ENCODE peak calls at places on chromosomes 6 and 20, in four cellular contexts. U, W, R and F are unnamed samples. For H3K36me3, the result is how much of the 10 kb centered on the place peaks cover.

GRCh38 chr6:138036955-138037592 is 70.1 kb downstream of the PERP start:
- DNase-seq in U (no peak), W (no peak), R (no peak), F (peak)

GRCh38 chr20:55394592-55394991 is 610.7 kb downstream of the CBLN4 start:
- DNase-seq in U (no peak), W (no peak), R (no peak), F (no peak)

GRCh38 chr20:12627485-12627884 is 381.3 kb upstream of the SPTLC3 start:
- DNase-seq in U (no peak), W (no peak), R (no peak), F (no peak)

GRCh38 chr20:50624351-50625016 is 66.9 kb downstream of the RIPOR3 start:
- DNase-seq in U (no peak), W (no peak), R (peak), F (no peak)

GRCh38 chr20:21179796-21180195 is 53.9 kb downstream of the KIZ start:
- DNase-seq in U (no peak), W (no peak), R (no peak), F (peak)

GRCh38 chr20:10710995-10711775 is 37.4 kb upstream of the JAG1 start:
- DNase-seq in U (no peak), W (no peak), R (no peak), F (no peak)

GRCh38 chr6:108168980-108169800 is 3.4 kb downstream of the NR2E1 start:
- DNase-seq in U (no peak), W (no peak), R (no peak), F (peak)

GRCh38 chr20:12700701-12701100 is 308.1 kb upstream of the SPTLC3 start:
- DNase-seq in U (no peak), W (no peak), R (no peak), F (no peak)

GRCh38 chr20:8583209-8584106 is 451.4 kb downstream of the PLCB1 start:
- DNase-seq in U (no peak), W (peak), R (no peak), F (no peak)

GRCh38 chr6:44071670-44072451 is 55.4 kb downstream of the MRPL14 start:
- DNase-seq in U (no peak), W (no peak), R (no peak), F (peak)

GRCh38 chr20:45545754-45546453 is 1.3 kb downstream of the EPPIN start:
- DNase-seq in U (peak), W (no peak), R (no peak), F (peak)

GRCh38 chr6:72132851-72133250 is 246.5 kb downstream of the RIMS1 start:
- DNase-seq in U (no peak), W (no peak), R (no peak), F (peak)

GRCh38 chr20:37577972-37578371 is 50.3 kb upstream of the BLCAP start:
- DNase-seq in U (no peak), W (no peak), R (no peak), F (no peak)

GRCh38 chr6:113017316-113017715 is 670.2 kb downstream of the RFPL4B start:
- DNase-seq in U (no peak), W (no peak), R (no peak), F (peak)

GRCh38 chr6:16004934-16005673 is 123.8 kb upstream of the MYLIP start:
- DNase-seq in U (no peak), W (no peak), R (no peak), F (no peak)

GRCh38 chr6:14037402-14038277 is 79.9 kb upstream of the CD83 start:
- DNase-seq in U (no peak), W (no peak), R (no peak), F (peak)

GRCh38 chr20:23700931-23701330 is 12.1 kb upstream of the CST4 start:
- DNase-seq in U (no peak), W (no peak), R (no peak), F (no peak)

GRCh38 chr20:878511-879307 is 37.4 kb downstream of the ANGPT4 start:
- DNase-seq in U (peak), W (no peak), R (no peak), F (peak)

GRCh38 chr6:135504734-135505133 is 7.2 kb upstream of the AHI1 start:
- DNase-seq in U (no peak), W (no peak), R (no peak), F (no peak)

GRCh38 chr6:167817729-167818128 is 9.0 kb upstream of the AFDN start:
- DNase-seq in U (no peak), W (no peak), R (no peak), F (no peak)

GRCh38 chr20:23320317-23320716 is 30.3 kb upstream of the NXT1 start:
- DNase-seq in U (peak), W (no peak), R (no peak), F (peak)

GRCh38 chr6:158008894-158009891 is 27.5 kb downstream of the SYNJ2 start:
- DNase-seq in U (peak), W (peak), R (peak), F (peak)

GRCh38 chr20:45445805-45446562 is 23.6 kb upstream of the WFDC2 start:
- DNase-seq in U (peak), W (peak), R (no peak), F (peak)

GRCh38 chr20:50837532-50838321 is 42.9 kb downstream of the BCAS4 start:
- DNase-seq in U (peak), W (no peak), R (peak), F (peak)

GRCh38 chr6:36851149-36851614 is 11.9 kb upstream of the CPNE5 start:
- DNase-seq in U (peak), W (peak), R (peak), F (peak)

GRCh38 chr6:170090561-170090960 is 200.3 kb downstream of the DLL1 start:
- DNase-seq in U (no peak), W (no peak), R (no peak), F (no peak)

GRCh38 chr6:121881974-121882667 is 446.7 kb downstream of the GJA1 start:
- DNase-seq in U (no peak), W (no peak), R (no peak), F (peak)

GRCh38 chr6:22447191-22447590 is 122.2 kb upstream of the HDGFL1 start:
- DNase-seq in U (peak), W (no peak), R (no peak), F (no peak)

GRCh38 chr6:167000759-167001158 is 1.6 kb downstream of the CEP43 start:
- DNase-seq in U (no peak), W (no peak), R (no peak), F (no peak)

GRCh38 chr6:167573461-167574215 is 248.8 kb downstream of the TTLL2 start:
- DNase-seq in U (peak), W (no peak), R (no peak), F (no peak)

GRCh38 chr6:147126618-147127022 is 77.6 kb upstream of the STXBP5 start:
- DNase-seq in U (peak), W (no peak), R (no peak), F (no peak)

GRCh38 chr6:24313477-24314141 is 44.2 kb downstream of the DCDC2 start:
- DNase-seq in U (peak), W (no peak), R (no peak), F (peak)

GRCh38 chr20:55316753-55317152 is 688.6 kb downstream of the CBLN4 start:
- DNase-seq in U (no peak), W (no peak), R (no peak), F (no peak)

GRCh38 chr20:6075428-6076219 is 21.8 kb upstream of the LRRN4 start:
- DNase-seq in U (peak), W (no peak), R (no peak), F (no peak)

GRCh38 chr20:33526769-33527168 is 36.9 kb downstream of the CBFA2T2 start:
- DNase-seq in U (no peak), W (no peak), R (no peak), F (no peak)

GRCh38 chr6:22145823-22146379 is 150.9 kb downstream of the PRL start:
- DNase-seq in U (peak), W (no peak), R (no peak), F (peak)

GRCh38 chr6:2939315-2940009 is 31.9 kb downstream of the SERPINB6 start:
- DNase-seq in U (no peak), W (no peak), R (no peak), F (no peak)

GRCh38 chr6:54892831-54893230 is 46.3 kb downstream of the FAM83B start:
- DNase-seq in U (peak), W (no peak), R (no peak), F (peak)

GRCh38 chr6:155521719-155522118 is 66.1 kb upstream of the NOX3 start:
- DNase-seq in U (no peak), W (no peak), R (no peak), F (peak)

GRCh38 chr6:169851641-169852503 is 100.5 kb downstream of the ERMARD start:
- DNase-seq in U (peak), W (no peak), R (no peak), F (no peak)

GRCh38 chr20:2655331-2656116 is 3.1 kb downstream of the NOP56 start:
- DNase-seq in U (no peak), W (no peak), R (no peak), F (no peak)
- H3K36me3 ChIP-seq in U (half or more), W (under half), R (under half), F (under half)

GRCh38 chr6:34709386-34709785 is 12.8 kb upstream of the ILRUN start:
- DNase-seq in U (peak), W (peak), R (peak), F (no peak)
- H3K36me3 ChIP-seq in U (under half), W (under half), R (under half), F (under half)

GRCh38 chr6:111846061-111846460 is 27.2 kb downstream of the FYN start:
- DNase-seq in U (peak), W (no peak), R (no peak), F (no peak)

GRCh38 chr6:111848262-111848661 is 25.0 kb downstream of the FYN start:
- DNase-seq in U (no peak), W (no peak), R (no peak), F (no peak)

GRCh38 chr6:111844921-111845320 is 28.3 kb downstream of the FYN start:
- DNase-seq in U (no peak), W (no peak), R (no peak), F (no peak)

GRCh38 chr6:111845441-111845871 is 27.8 kb downstream of the FYN start:
- DNase-seq in U (no peak), W (no peak), R (no peak), F (no peak)

GRCh38 chr6:111846511-111847409 is 26.5 kb downstream of the FYN start:
- DNase-seq in U (peak), W (no peak), R (no peak), F (peak)
- H3K36me3 ChIP-seq in U (under half), W (under half), R (under half), F (under half)

DNA sequence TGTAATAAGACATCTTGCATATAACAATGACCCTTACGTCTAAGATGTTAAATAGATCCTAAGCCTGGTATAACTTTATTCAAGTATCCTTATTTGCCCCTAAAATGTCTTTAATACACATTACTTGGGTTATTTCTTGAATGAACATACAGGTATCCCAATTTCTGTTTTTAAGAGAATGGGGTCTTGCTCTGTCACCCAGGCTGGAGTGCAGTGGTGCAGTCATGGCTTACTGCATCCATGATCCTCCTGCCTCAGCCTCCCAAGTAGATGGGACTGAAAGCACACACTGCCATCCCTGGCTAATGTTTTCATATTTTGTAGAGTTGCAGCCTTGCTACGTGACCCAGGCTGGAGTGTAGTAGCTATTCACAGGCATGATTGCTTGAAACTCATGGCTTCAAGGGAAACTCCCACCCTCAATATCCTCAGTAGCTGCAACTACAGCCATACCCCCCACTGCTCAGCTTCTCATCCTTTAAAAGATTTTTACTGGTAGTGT is 10.4 kb upstream of the ZNFX1 start:
- DNase-seq in U (peak), W (no peak), R (no peak), F (no peak)
- H3K36me3 ChIP-seq in U (half or more), W (under half), R (under half), F (half or more)

DNA sequence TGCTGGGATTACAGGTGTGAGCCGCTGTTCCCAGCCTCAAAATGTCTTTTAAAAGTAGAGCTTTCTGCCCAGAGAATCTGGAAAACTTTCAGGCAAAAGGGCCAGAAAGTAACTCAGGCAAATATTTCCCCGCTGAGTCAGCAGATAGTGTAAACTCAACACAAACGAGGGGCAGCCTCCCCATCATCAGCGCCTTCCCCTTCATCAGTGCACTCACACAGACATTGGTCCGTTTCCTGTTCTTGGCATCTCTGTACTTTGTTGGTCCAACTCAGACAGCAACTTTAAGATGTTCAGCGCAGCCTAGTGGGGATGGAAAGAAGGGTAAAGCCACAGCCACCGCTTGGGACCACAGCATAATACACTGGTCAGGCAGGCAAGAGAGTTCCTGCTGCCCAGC is 69.5 kb downstream of the CSE1L start:
- DNase-seq in U (no peak), W (no peak), R (no peak), F (peak)
- H3K36me3 ChIP-seq in U (half or more), W (under half), R (under half), F (half or more)

GRCh38 chr20:3275064-3275935 is 36.3 kb upstream of the SLC4A11 start:
- DNase-seq in U (no peak), W (no peak), R (no peak), F (no peak)
- H3K36me3 ChIP-seq in U (under half), W (under half), R (under half), F (under half)

GRCh38 chr20:62167474-62167873 is 15.4 kb upstream of the MTG2 start:
- DNase-seq in U (no peak), W (no peak), R (no peak), F (no peak)

GRCh38 chr20:62168061-62168460 is 14.8 kb upstream of the MTG2 start:
- DNase-seq in U (no peak), W (no peak), R (no peak), F (no peak)

GRCh38 chr20:62171245-62171644 is 11.6 kb upstream of the MTG2 start:
- DNase-seq in U (no peak), W (no peak), R (no peak), F (no peak)

GRCh38 chr20:62170536-62170935 is 12.3 kb upstream of the MTG2 start:
- DNase-seq in U (no peak), W (no peak), R (no peak), F (no peak)

GRCh38 chr20:62168890-62169435 is 13.9 kb upstream of the MTG2 start:
- DNase-seq in U (no peak), W (no peak), R (no peak), F (no peak)
- H3K36me3 ChIP-seq in U (half or more), W (under half), R (under half), F (under half)